ENCODE peak calls at places on chromosomes 1 and 21, in five cellular contexts. H, J, V, C and X are unnamed samples.

GRCh38 chr21:42569732-42570301 is 56.2 kb downstream of the SLC37A1 start:
- DNase-seq in H (no peak), J (no peak), V (no peak), C (no peak), X (no peak)

GRCh38 chr1:203281851-203282661 is 23.3 kb upstream of the BTG2 start:
- DNase-seq in H (no peak), J (no peak), V (no peak), C (no peak), X (no peak)

GRCh38 chr1:99207216-99207615 is 57.1 kb upstream of the PLPPR4 start:
- DNase-seq in H (no peak), J (no peak), V (no peak), C (no peak), X (no peak)

GRCh38 chr1:36248250-36248894 is 24.1 kb downstream of the THRAP3 start:
- DNase-seq in H (peak; percentile 91), J (peak; percentile 42), V (no peak), C (peak; percentile 91), X (peak; percentile 72)

GRCh38 chr1:91579658-91580228 is 79.1 kb downstream of the CDC7 start:
- DNase-seq in H (no peak), J (no peak), V (no peak), C (no peak), X (no peak)

GRCh38 chr1:2635271-2636010 is 2.6 kb upstream of the MMEL1 start:
- DNase-seq in H (no peak), J (no peak), V (no peak), C (no peak), X (no peak)

GRCh38 chr1:212247179-212247721 is 38.0 kb upstream of the PPP2R5A start:
- DNase-seq in H (peak; percentile 82), J (peak; percentile 39), V (no peak), C (peak; percentile 71), X (no peak)

GRCh38 chr1:246003442-246003730 is 503.7 kb downstream of the SMYD3 start:
- DNase-seq in H (no peak), J (no peak), V (no peak), C (no peak), X (no peak)

GRCh38 chr1:182909578-182909977 is 43.4 kb downstream of the SHCBP1L start:
- DNase-seq in H (no peak), J (no peak), V (no peak), C (no peak), X (no peak)

GRCh38 chr1:201538618-201539551 is at the start of gene NAV1:
- DNase-seq in H (peak; percentile 84), J (peak; percentile 88), V (no peak), C (peak; percentile 88), X (peak; percentile 67)

GRCh38 chr1:60746278-60746761 is 336.0 kb upstream of the NFIA start:
- DNase-seq in H (no peak), J (no peak), V (no peak), C (no peak), X (no peak)

GRCh38 chr1:156508955-156509234 is 8.3 kb upstream of the MEF2D start:
- DNase-seq in H (no peak), J (no peak), V (no peak), C (no peak), X (no peak)

GRCh38 chr21:41396452-41397107 is 29.5 kb upstream of the MX1 start:
- DNase-seq in H (peak; percentile 65), J (no peak), V (no peak), C (peak; percentile 12), X (no peak)

GRCh38 chr1:31939484-31940329 is 1.5 kb upstream of the PTP4A2 start:
- DNase-seq in H (peak; percentile 80), J (peak; percentile 30), V (peak; percentile 76), C (peak; percentile 91), X (no peak)

GRCh38 chr1:92484472-92485373 is 2.0 kb downstream of the GFI1 start:
- DNase-seq in H (peak; percentile 7), J (no peak), V (peak; percentile 50), C (no peak), X (no peak)

GRCh38 chr1:59596432-59596831 is 218.3 kb upstream of the HOOK1 start:
- DNase-seq in H (peak; percentile 51), J (peak; percentile 56), V (no peak), C (peak; percentile 92), X (no peak)

GRCh38 chr1:27496604-27497155 is 6.7 kb upstream of the WASF2 start:
- DNase-seq in H (peak; percentile 22), J (no peak), V (no peak), C (peak; percentile 23), X (no peak)

GRCh38 chr1:76203132-76203531 is 128.6 kb downstream of the ST6GALNAC3 start:
- DNase-seq in H (no peak), J (no peak), V (no peak), C (peak; percentile 52), X (no peak)

GRCh38 chr1:178726545-178726944 is 1.5 kb downstream of the RALGPS2 start:
- DNase-seq in H (no peak), J (no peak), V (no peak), C (no peak), X (no peak)

GRCh38 chr1:8911416-8912309 is 33.2 kb upstream of the ENO1 start:
- DNase-seq in H (no peak), J (no peak), V (no peak), C (no peak), X (no peak)

GRCh38 chr1:67626495-67627235 is 58.3 kb upstream of the GADD45A start:
- DNase-seq in H (peak; percentile 24), J (peak; percentile 30), V (no peak), C (peak; percentile 92), X (no peak)

GRCh38 chr1:153432874-153433681 is 16.8 kb downstream of the S100A7A start:
- DNase-seq in H (no peak), J (no peak), V (no peak), C (no peak), X (no peak)

GRCh38 chr1:1183221-1183747 is 9.6 kb downstream of the TTLL10 start:
- DNase-seq in H (no peak), J (no peak), V (no peak), C (no peak), X (no peak)